ENCODE peak calls at places on chromosomes 13 and 19, in five cellular contexts. One of them, this sample, is unnamed.
A peak's percentile ranks its signal among the peaks of the same experiment; 100 is the strongest.

GRCh38 chr19:3389876-3390361 is 23.5 kb downstream of the NFIC start:
- DNase-seq in H1: peak; percentile 65
- DNase-seq in HEK293T: no peak
- DNase-seq in GM12878: no peak
- DNase-seq in HepG2: no peak
- DNase-seq in this sample: no peak

GRCh38 chr19:16041571-16042386 is 34.5 kb upstream of the TPM4 start:
- DNase-seq in HEK293T: peak; percentile 89
- DNase-seq in GM12878: no peak
- DNase-seq in H1: peak; percentile 99
- DNase-seq in HepG2: peak; percentile 52
- DNase-seq in this sample: peak; percentile 58

GRCh38 chr13:66076417-66076816 is 1153.7 kb downstream of the PCDH9 start:
- DNase-seq in HepG2: no peak
- DNase-seq in HEK293T: no peak
- DNase-seq in H1: no peak
- DNase-seq in GM12878: no peak
- DNase-seq in this sample: no peak

GRCh38 chr13:59247166-59247565 is 916.6 kb downstream of the DIAPH3 start:
- DNase-seq in HEK293T: peak; percentile 39
- DNase-seq in HepG2: no peak
- DNase-seq in GM12878: no peak
- DNase-seq in H1: no peak
- DNase-seq in this sample: no peak

GRCh38 chr19:44772969-44773368 is 4.7 kb upstream of the CBLC start:
- DNase-seq in GM12878: no peak
- DNase-seq in HepG2: no peak
- DNase-seq in H1: no peak
- DNase-seq in HEK293T: no peak
- DNase-seq in this sample: no peak

GRCh38 chr19:33473644-33474305 is 47.8 kb downstream of the PEPD start:
- DNase-seq in HEK293T: no peak
- DNase-seq in H1: no peak
- DNase-seq in GM12878: no peak
- DNase-seq in HepG2: no peak
- DNase-seq in this sample: no peak

GRCh38 chr13:49669735-49670309 is 21.5 kb downstream of the EBPL start:
- DNase-seq in HepG2: peak; percentile 60
- DNase-seq in GM12878: no peak
- DNase-seq in H1: peak; percentile 57
- DNase-seq in HEK293T: peak; percentile 75
- DNase-seq in this sample: peak; percentile 50

GRCh38 chr13:80599765-80600164 is 258.8 kb upstream of the SPRY2 start:
- DNase-seq in GM12878: no peak
- DNase-seq in HepG2: no peak
- DNase-seq in HEK293T: no peak
- DNase-seq in H1: no peak
- DNase-seq in this sample: no peak

GRCh38 chr19:12899891-12900518 is 9.0 kb downstream of the GCDH start:
- DNase-seq in HepG2: no peak
- DNase-seq in H1: no peak
- DNase-seq in GM12878: peak; percentile 61
- DNase-seq in HEK293T: no peak
- DNase-seq in this sample: no peak

GRCh38 chr13:114076329-114076761 is 56.1 kb downstream of the RASA3 start:
- DNase-seq in HEK293T: no peak
- DNase-seq in GM12878: no peak
- DNase-seq in H1: no peak
- DNase-seq in HepG2: no peak
- DNase-seq in this sample: no peak

GRCh38 chr19:49555600-49556411 is 24.6 kb downstream of the NOSIP start:
- DNase-seq in HepG2: no peak
- DNase-seq in H1: peak; percentile 95
- DNase-seq in GM12878: no peak
- DNase-seq in HEK293T: peak; percentile 74
- DNase-seq in this sample: peak; percentile 77

GRCh38 chr13:40452741-40453665 is 213.4 kb downstream of the FOXO1 start:
- DNase-seq in GM12878: no peak
- DNase-seq in H1: no peak
- DNase-seq in HepG2: peak; percentile 63
- DNase-seq in HEK293T: no peak
- DNase-seq in this sample: no peak
- TF ChIP-seq SUZ12 in GM12878: no peak
- TF ChIP-seq SUZ12 in H1: no peak
- TF ChIP-seq SUZ12 in HepG2: no peak
- TF ChIP-seq SUZ12 in HEK293T: no peak
- TF ChIP-seq SUZ12 in this sample: no peak

GRCh38 chr19:14511245-14511625 is 7.0 kb downstream of the DNAJB1 start:
- DNase-seq in HepG2: no peak
- DNase-seq in GM12878: no peak
- DNase-seq in H1: no peak
- DNase-seq in HEK293T: no peak
- DNase-seq in this sample: no peak
- TF ChIP-seq SUZ12 in HepG2: no peak
- TF ChIP-seq SUZ12 in GM12878: no peak
- TF ChIP-seq SUZ12 in H1: no peak
- TF ChIP-seq SUZ12 in HEK293T: no peak
- TF ChIP-seq SUZ12 in this sample: no peak

GRCh38 chr13:56869671-56870070 is 271.0 kb upstream of the PRR20A start:
- DNase-seq in GM12878: no peak
- DNase-seq in H1: no peak
- DNase-seq in HEK293T: no peak
- DNase-seq in HepG2: no peak
- DNase-seq in this sample: no peak

GRCh38 chr13:56861472-56861871 is 279.2 kb upstream of the PRR20A start:
- DNase-seq in GM12878: no peak
- DNase-seq in H1: no peak
- DNase-seq in HepG2: peak; percentile 1
- DNase-seq in HEK293T: no peak
- DNase-seq in this sample: no peak

GRCh38 chr13:56864451-56864850 is 276.3 kb upstream of the PRR20A start:
- DNase-seq in GM12878: no peak
- DNase-seq in HEK293T: no peak
- DNase-seq in HepG2: no peak
- DNase-seq in H1: no peak
- DNase-seq in this sample: no peak
- TF ChIP-seq SUZ12 in GM12878: no peak
- TF ChIP-seq SUZ12 in HEK293T: no peak
- TF ChIP-seq SUZ12 in HepG2: no peak
- TF ChIP-seq SUZ12 in H1: no peak
- TF ChIP-seq SUZ12 in this sample: no peak

GRCh38 chr13:110226051-110226562 is 80.8 kb downstream of the COL4A1 start:
- DNase-seq in GM12878: no peak
- DNase-seq in HepG2: no peak
- DNase-seq in HEK293T: no peak
- DNase-seq in H1: no peak
- DNase-seq in this sample: no peak
- TF ChIP-seq SUZ12 in GM12878: no peak
- TF ChIP-seq SUZ12 in HepG2: no peak
- TF ChIP-seq SUZ12 in HEK293T: no peak
- TF ChIP-seq SUZ12 in H1: no peak
- TF ChIP-seq SUZ12 in this sample: no peak

GRCh38 chr13:100138859-100139491 is 50.1 kb downstream of the PCCA start:
- DNase-seq in H1: no peak
- DNase-seq in GM12878: no peak
- DNase-seq in HepG2: no peak
- DNase-seq in HEK293T: no peak
- DNase-seq in this sample: no peak
- TF ChIP-seq SUZ12 in H1: no peak
- TF ChIP-seq SUZ12 in GM12878: no peak
- TF ChIP-seq SUZ12 in HepG2: no peak
- TF ChIP-seq SUZ12 in HEK293T: no peak
- TF ChIP-seq SUZ12 in this sample: no peak

This sample was measured in NT2/D1.